ENCODE peak calls at places on chromosomes 4 and X, in seven cellular contexts. T, U, L, C, B, Z and N are unnamed samples.

GRCh38 chr4:6938237-6938636 is 28.6 kb downstream of the TBC1D14 start:
- DNase-seq in C (no peak), B (no peak), Z (no peak), L (peak; percentile 96), T (no peak), U (no peak), N (peak; percentile 22)

GRCh38 chr4:3262208-3263052 is 13.5 kb downstream of the MSANTD1 start:
- DNase-seq in T (no peak), Z (no peak), B (no peak), L (no peak), C (no peak), U (no peak), N (no peak)

GRCh38 chr4:75886104-75886503 is 16.1 kb downstream of the PPEF2 start:
- DNase-seq in Z (no peak), U (no peak), B (no peak), T (no peak), C (no peak), L (no peak), N (no peak)

GRCh38 chr4:53498712-53499111 is 92.6 kb downstream of the LNX1 start:
- DNase-seq in Z (no peak), U (no peak), T (no peak), B (no peak), C (no peak), L (no peak), N (no peak)

GRCh38 chr4:32790803-32791202 is 2070.6 kb downstream of the PCDH7 start:
- DNase-seq in U (no peak), T (no peak), L (no peak), Z (no peak), C (no peak), B (no peak), N (no peak)

GRCh38 chrX:6002056-6002455 is 226.6 kb downstream of the NLGN4X start:
- DNase-seq in B (no peak), C (no peak), U (no peak), L (no peak), T (no peak), Z (no peak), N (peak; percentile 5)

GRCh38 chrX:96436105-96436504 is 248.5 kb upstream of the DIAPH2 start:
- DNase-seq in T (no peak), B (peak; percentile 64), U (no peak), L (no peak), C (no peak), Z (no peak), N (peak; percentile 73)

GRCh38 chr4:7210818-7211217 is 18.5 kb downstream of the SORCS2 start:
- DNase-seq in U (no peak), B (peak; percentile 73), C (no peak), T (no peak), Z (no peak), L (no peak), N (peak; percentile 57)

GRCh38 chrX:1468250-1468772 is 15.6 kb upstream of the ASMTL start:
- DNase-seq in U (peak; percentile 90), B (peak; percentile 78), T (no peak), C (no peak), L (peak; percentile 98), Z (no peak), N (peak; percentile 81)

GRCh38 chr4:56241500-56241899 is 145.8 kb downstream of the AASDH start:
- DNase-seq in B (no peak), L (no peak), U (no peak), T (no peak), Z (no peak), C (no peak), N (no peak)

GRCh38 chrX:139811942-139812629 is 104.1 kb upstream of the MCF2 start:
- DNase-seq in U (no peak), C (no peak), Z (no peak), L (no peak), B (no peak), T (no peak), N (no peak)

GRCh38 chr4:38046735-38047487 is 86.7 kb downstream of the PTTG2 start:
- DNase-seq in C (no peak), U (no peak), T (no peak), Z (no peak), L (peak; percentile 15), B (peak; percentile 21), N (peak; percentile 52)

GRCh38 chr4:173527103-173527876 is 2.7 kb downstream of the HAND2 start:
- DNase-seq in C (no peak), Z (no peak), L (no peak), U (no peak), T (no peak), B (no peak), N (no peak)